ENCODE peak calls at places on chromosomes 1 and 21, in ten cellular contexts. G is NAMALWA; J is effector CD8-positive, alpha-beta T cell; D is anterior cingulate cortex; X is left lung; M is stimulated activated naive CD8-positive, alpha-beta T cell treated with anti-CD3 and anti-CD28 coated beads, Interleukin-15, amount 100 ng/mL, for 72 hours; V is nucleus accumbens; R is islet precursor cell; F is T-helper 1 cell; N is RCC 7860. S is an unnamed sample.

GRCh38 chr1:27403065-27403726 is 10.8 kb downstream of the GPR3 start:
- DNase-seq in G (peak), J (no peak), D (no peak), X (peak), M (peak), V (no peak), R (peak), F (no peak), N (no peak), S (peak)

GRCh38 chr1:215569987-215570824 is 3.1 kb downstream of the KCTD3 start:
- DNase-seq in G (no peak), J (no peak), D (no peak), X (no peak), M (no peak), V (no peak), R (no peak), F (no peak), N (no peak), S (no peak)

GRCh38 chr21:44847261-44848056 is 26.0 kb downstream of the PTTG1IP start:
- DNase-seq in G (no peak), J (no peak), D (no peak), X (no peak), M (no peak), V (no peak), R (peak), F (no peak), N (no peak), S (no peak)

GRCh38 chr21:42193131-42193671 is 25.7 kb upstream of the ABCG1 start:
- DNase-seq in G (no peak), J (peak), D (no peak), X (no peak), M (peak), V (no peak), R (no peak), F (no peak), N (no peak), S (no peak)

GRCh38 chr21:44574457-44575306 is 1.2 kb downstream of the KRTAP10-4 start:
- DNase-seq in G (peak), J (no peak), D (no peak), X (no peak), M (no peak), V (no peak), R (peak), F (no peak), N (no peak), S (no peak)

GRCh38 chr1:38444770-38445442 is 398.3 kb upstream of the POU3F1 start:
- DNase-seq in G (no peak), J (no peak), D (no peak), X (no peak), M (no peak), V (no peak), R (no peak), F (no peak), N (no peak), S (no peak)

GRCh38 chr1:245411245-245411644 is 256.5 kb downstream of the KIF26B start:
- DNase-seq in G (no peak), J (no peak), D (no peak), X (no peak), M (no peak), V (no peak), R (no peak), F (no peak), N (peak), S (no peak)

GRCh38 chr1:2300004-2300771 is 72.1 kb downstream of the SKI start:
- DNase-seq in G (peak), J (peak), D (no peak), X (no peak), M (peak), V (no peak), R (no peak), F (peak), N (no peak), S (peak)

GRCh38 chr1:90725961-90726715 is 9.0 kb upstream of the BARHL2 start:
- DNase-seq in G (no peak), J (no peak), D (no peak), X (peak), M (no peak), V (no peak), R (no peak), F (no peak), N (no peak), S (no peak)

GRCh38 chr21:44949161-44950015 is 9.6 kb downstream of the SLX9 start:
- DNase-seq in G (peak), J (peak), D (peak), X (peak), M (peak), V (peak), R (peak), F (peak), N (peak), S (peak)

GRCh38 chr1:98276514-98276913 is 355.7 kb upstream of the DPYD start:
- DNase-seq in G (no peak), J (no peak), D (no peak), X (no peak), M (no peak), V (no peak), R (peak), F (no peak), N (no peak), S (no peak)

GRCh38 chr1:29209173-29209572 is 21.6 kb downstream of the MECR start:
- DNase-seq in G (no peak), J (no peak), D (no peak), X (no peak), M (no peak), V (no peak), R (no peak), F (no peak), N (no peak), S (no peak)

GRCh38 chr1:91885331-91885715 is 628 bp downstream of the TGFBR3 start:
- DNase-seq in G (no peak), J (no peak), D (peak), X (peak), M (no peak), V (no peak), R (no peak), F (no peak), N (no peak), S (no peak)

GRCh38 chr1:248873409-248873992 is 14.6 kb upstream of the ZNF692 start:
- DNase-seq in G (peak), J (peak), D (peak), X (peak), M (peak), V (peak), R (peak), F (peak), N (peak), S (peak)

GRCh38 chr1:198018529-198018928 is 101.4 kb downstream of the LHX9 start:
- DNase-seq in G (no peak), J (no peak), D (no peak), X (no peak), M (no peak), V (no peak), R (peak), F (no peak), N (peak), S (no peak)